ENCODE peak calls at places on chromosome X, in six cellular contexts. Z, V, H, B, E and X are unnamed samples.

GRCh38 chrX:17474892-17475291 is 99.9 kb downstream of the NHS start:
- DNase-seq in H (no peak), B (no peak), Z (no peak), E (no peak), V (no peak), X (peak)

GRCh38 chrX:115173181-115173580 is 16.0 kb upstream of the RBMXL3 start:
- DNase-seq in Z (no peak), E (no peak), H (no peak), B (no peak), V (no peak), X (no peak)

GRCh38 chrX:128622296-128622695 is 570.1 kb upstream of the ACTRT1 start:
- DNase-seq in H (no peak), Z (no peak), V (no peak), E (no peak), B (no peak), X (no peak)

GRCh38 chrX:17414057-17414658 is 39.2 kb downstream of the NHS start:
- DNase-seq in H (no peak), B (no peak), V (no peak), Z (no peak), E (no peak), X (peak)

GRCh38 chrX:132071260-132071659 is 48.2 kb downstream of the STK26 start:
- DNase-seq in Z (no peak), H (no peak), B (no peak), E (peak), V (no peak), X (peak)

GRCh38 chrX:154476821-154477220 is 2.3 kb downstream of the LAGE3 start:
- DNase-seq in V (no peak), H (no peak), Z (no peak), E (peak), B (no peak), X (no peak)

GRCh38 chrX:17521871-17522693 is 147.1 kb downstream of the NHS start:
- DNase-seq in Z (no peak), H (no peak), E (peak), B (no peak), V (no peak), X (peak)

GRCh38 chrX:134526399-134526798 is 66.4 kb downstream of the HPRT1 start:
- DNase-seq in B (no peak), V (no peak), E (no peak), H (no peak), Z (no peak), X (no peak)

GRCh38 chrX:55011294-55011693 is 11.1 kb downstream of the APEX2 start:
- DNase-seq in H (no peak), Z (no peak), E (peak), V (no peak), B (no peak), X (no peak)

GRCh38 chrX:254630-255215 is 26.5 kb upstream of the PLCXD1 start:
- DNase-seq in H (no peak), V (no peak), B (peak), Z (no peak), E (peak), X (no peak)

GRCh38 chrX:48785156-48785524 is 1.2 kb upstream of the GATA1 start:
- DNase-seq in B (no peak), H (no peak), E (no peak), Z (no peak), V (no peak), X (no peak)

GRCh38 chrX:56804867-56805266 is 75.8 kb downstream of the NBDY start:
- DNase-seq in E (no peak), H (no peak), Z (peak), V (no peak), B (no peak), X (no peak)

GRCh38 chrX:56802921-56803848 is 74.1 kb downstream of the NBDY start:
- DNase-seq in E (peak), B (no peak), H (peak), Z (peak), V (peak), X (peak)

GRCh38 chrX:56803849-56804681 is 75.0 kb downstream of the NBDY start:
- DNase-seq in V (no peak), H (peak), Z (peak), B (no peak), E (no peak), X (no peak)

GRCh38 chrX:56802428-56802827 is 73.4 kb downstream of the NBDY start:
- DNase-seq in V (no peak), B (no peak), E (no peak), Z (peak), H (no peak), X (no peak)

GRCh38 chrX:56805399-56805798 is 76.4 kb downstream of the NBDY start:
- DNase-seq in B (no peak), V (no peak), Z (no peak), H (no peak), E (no peak), X (no peak)
- TF ChIP-seq CTCF in B (no peak), V (no peak), Z (no peak), H (no peak), E (no peak), X (no peak)

GRCh38 chrX:5458300-5458699 is 770.4 kb downstream of the NLGN4X start:
- DNase-seq in Z (no peak), E (no peak), B (no peak), H (no peak), V (no peak), X (peak)
- TF ChIP-seq CTCF in Z (no peak), E (no peak), B (no peak), H (no peak), V (no peak), X (no peak)

GRCh38 chrX:38754102-38754790 is 47.0 kb upstream of the MID1IP1 start:
- DNase-seq in E (no peak), V (no peak), H (no peak), B (no peak), Z (peak), X (peak)
- TF ChIP-seq CTCF in E (peak), V (peak), H (peak), B (peak), Z (peak), X (peak)

GRCh38 chrX:41923925-41924693 is 755 bp upstream of the CASK start:
- DNase-seq in H (no peak), B (no peak), E (peak), Z (peak), V (peak), X (peak)
- TF ChIP-seq CTCF in H (no peak), B (no peak), E (no peak), Z (no peak), V (no peak), X (no peak)

GRCh38 chrX:39958850-39959249 is 138.9 kb downstream of the BCOR start:
- DNase-seq in Z (no peak), B (no peak), E (no peak), H (no peak), V (no peak), X (no peak)

GRCh38 chrX:39957816-39958561 is 139.8 kb downstream of the BCOR start:
- DNase-seq in H (no peak), V (no peak), Z (no peak), B (no peak), E (peak), X (no peak)

GRCh38 chrX:39955621-39956020 is 142.1 kb downstream of the BCOR start:
- DNase-seq in V (no peak), H (no peak), E (no peak), B (no peak), Z (no peak), X (no peak)

GRCh38 chrX:39953879-39954278 is 143.9 kb downstream of the BCOR start:
- DNase-seq in B (peak), H (peak), Z (no peak), V (no peak), E (peak), X (peak)

DNA sequence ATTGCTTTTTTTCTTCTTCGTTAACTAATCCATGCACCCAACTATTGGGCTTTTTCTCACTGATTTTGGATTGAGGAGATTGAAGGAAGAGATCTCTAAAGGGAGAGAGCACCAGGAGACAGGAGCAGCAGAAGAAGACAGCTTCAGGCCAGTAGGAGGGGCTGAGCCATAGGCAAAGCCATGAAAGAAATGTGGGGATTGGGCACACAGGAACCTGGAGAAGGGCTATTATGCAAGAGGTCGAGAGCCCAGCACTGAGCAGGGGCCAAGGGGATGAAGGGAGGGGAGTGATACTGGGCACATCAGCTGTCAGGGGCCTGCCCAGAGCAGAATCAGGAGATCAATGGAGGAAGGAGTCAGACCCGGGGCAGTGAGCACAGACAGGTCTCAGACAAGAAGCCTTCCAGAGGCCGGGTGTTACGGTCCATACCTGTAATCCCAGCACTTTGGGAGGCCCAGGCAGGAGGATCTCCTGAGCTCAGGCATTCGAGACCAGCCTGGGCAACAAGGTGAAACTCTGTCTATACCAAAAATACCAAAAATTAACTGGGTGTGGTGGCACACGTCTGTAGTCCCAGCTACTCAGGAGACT is 140.9 kb downstream of the BCOR start:
- DNase-seq in H (no peak), Z (no peak), V (no peak), E (no peak), B (no peak), X (no peak)
- TF ChIP-seq CTCF in H (no peak), Z (no peak), V (no peak), E (no peak), B (no peak), X (no peak)

GRCh38 chrX:29792335-29792734 is 423.0 kb upstream of the MAGEB2 start:
- DNase-seq in H (no peak), E (no peak), Z (no peak), V (no peak), B (no peak), X (no peak)

GRCh38 chrX:29788991-29789699 is 426.2 kb upstream of the MAGEB2 start:
- DNase-seq in V (no peak), E (no peak), B (no peak), Z (no peak), H (no peak), X (no peak)

GRCh38 chrX:29787666-29788065 is 427.7 kb upstream of the MAGEB2 start:
- DNase-seq in B (no peak), V (no peak), E (peak), Z (no peak), H (no peak), X (no peak)
- TF ChIP-seq CTCF in B (no peak), V (no peak), E (no peak), Z (no peak), H (no peak), X (no peak)

GRCh38 chrX:68574240-68574639 is 73.2 kb upstream of the STARD8 start:
- DNase-seq in E (no peak), H (no peak), Z (no peak), V (no peak), B (no peak), X (no peak)
- TF ChIP-seq CTCF in E (no peak), H (no peak), Z (no peak), V (no peak), B (no peak), X (no peak)

GRCh38 chrX:147550217-147550616 is 361.5 kb upstream of the FMR1 start:
- DNase-seq in B (no peak), V (no peak), Z (no peak), E (no peak), H (no peak), X (no peak)
- TF ChIP-seq CTCF in B (no peak), V (no peak), Z (no peak), E (no peak), H (no peak), X (no peak)

DNA sequence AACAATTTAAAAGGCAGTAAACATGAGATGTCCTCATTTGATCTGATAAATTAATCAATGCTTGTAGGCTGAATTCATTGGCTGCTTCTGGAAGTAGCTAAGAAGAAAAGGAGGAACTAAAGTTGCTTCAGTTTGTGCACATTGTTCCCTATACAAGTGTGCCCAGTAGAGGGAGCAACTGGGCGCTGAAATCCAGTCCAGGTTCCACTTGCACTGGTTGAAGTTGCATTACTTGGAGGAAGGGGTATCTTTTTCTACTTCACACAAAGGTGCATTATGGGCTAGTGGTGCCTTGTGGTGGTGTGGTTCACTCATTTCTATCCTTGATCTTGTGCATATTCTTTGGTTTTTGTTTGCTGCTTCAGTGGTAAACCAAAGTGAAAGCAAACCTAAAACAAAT is 67.9 kb upstream of the SOX3 start:
- DNase-seq in B (no peak), H (peak), Z (peak), E (peak), V (no peak), X (peak)
- TF ChIP-seq CTCF in B (peak), H (no peak), Z (peak), E (peak), V (peak), X (peak)